ENCODE peak calls at places on chromosomes 3 and 15, in ten cellular contexts. V, B, M, A, S, U, D, G, L and J are unnamed samples.
A peak's percentile ranks its signal among the peaks of the same experiment; 100 is the strongest.

GRCh38 chr3:151918253-151919029 is 45.0 kb downstream of the SUCNR1 start:
- DNase-seq in V (no peak), B (peak; percentile 27), M (peak; percentile 25), A (no peak), S (no peak), U (no peak), D (peak; percentile 82), G (no peak), L (no peak), J (peak; percentile 68)

GRCh38 chr15:63896336-63897115 is 62.8 kb upstream of the HERC1 start:
- DNase-seq in V (peak; percentile 58), B (no peak), M (peak; percentile 74), A (peak; percentile 78), S (no peak), U (peak; percentile 28), D (peak; percentile 52), G (no peak), L (no peak), J (peak; percentile 41)

GRCh38 chr3:64023861-64024223 is 548 bp upstream of the PSMD6 start:
- DNase-seq in V (no peak), B (no peak), M (no peak), A (no peak), S (no peak), U (no peak), D (no peak), G (no peak), L (no peak), J (no peak)

GRCh38 chr3:153339065-153339464 is 177.0 kb downstream of the RAP2B start:
- DNase-seq in V (no peak), B (no peak), M (no peak), A (no peak), S (no peak), U (no peak), D (no peak), G (no peak), L (no peak), J (no peak)

GRCh38 chr3:13550257-13550693 is 1.4 kb downstream of the FBLN2 start:
- DNase-seq in V (no peak), B (no peak), M (no peak), A (no peak), S (no peak), U (no peak), D (no peak), G (no peak), L (no peak), J (no peak)

GRCh38 chr3:38111201-38111600 is 25.7 kb downstream of the ACAA1 start:
- DNase-seq in V (no peak), B (no peak), M (no peak), A (no peak), S (no peak), U (no peak), D (no peak), G (no peak), L (no peak), J (no peak)

GRCh38 chr3:193827039-193827669 is 234.1 kb downstream of the OPA1 start:
- DNase-seq in V (no peak), B (no peak), M (no peak), A (no peak), S (no peak), U (no peak), D (no peak), G (no peak), L (no peak), J (no peak)

GRCh38 chr15:85676332-85676731 is 118.4 kb downstream of the KLHL25 start:
- DNase-seq in V (no peak), B (no peak), M (no peak), A (no peak), S (no peak), U (no peak), D (no peak), G (no peak), L (no peak), J (no peak)

GRCh38 chr15:73773428-73773827 is 20.3 kb upstream of the INSYN1 start:
- DNase-seq in V (no peak), B (no peak), M (no peak), A (no peak), S (no peak), U (no peak), D (no peak), G (no peak), L (no peak), J (no peak)

GRCh38 chr3:128445357-128445756 is 21.3 kb downstream of the DNAJB8 start:
- DNase-seq in V (no peak), B (no peak), M (no peak), A (no peak), S (no peak), U (no peak), D (no peak), G (no peak), L (no peak), J (no peak)

GRCh38 chr3:49133226-49133951 is 539 bp upstream of the LAMB2 start:
- DNase-seq in V (peak; percentile 87), B (peak; percentile 93), M (no peak), A (no peak), S (no peak), U (no peak), D (peak; percentile 44), G (no peak), L (peak; percentile 81), J (peak; percentile 86)

GRCh38 chr3:136955813-136956212 is 2.0 kb upstream of the IL20RB start:
- DNase-seq in V (no peak), B (no peak), M (no peak), A (no peak), S (no peak), U (no peak), D (no peak), G (no peak), L (no peak), J (no peak)

GRCh38 chr3:157156844-157157635 is 2.9 kb downstream of the CCNL1 start:
- DNase-seq in V (no peak), B (peak; percentile 66), M (no peak), A (no peak), S (no peak), U (no peak), D (no peak), G (no peak), L (no peak), J (peak; percentile 61)

GRCh38 chr15:99985878-99986277 is 252.6 kb upstream of the LYSMD4 start:
- DNase-seq in V (no peak), B (no peak), M (no peak), A (no peak), S (no peak), U (no peak), D (no peak), G (no peak), L (no peak), J (no peak)

GRCh38 chr15:96421211-96421610 is 90.7 kb downstream of the NR2F2 start:
- DNase-seq in V (no peak), B (peak; percentile 50), M (no peak), A (no peak), S (no peak), U (no peak), D (no peak), G (no peak), L (no peak), J (no peak)

GRCh38 chr3:11327619-11328018 is 55.4 kb downstream of the ATG7 start:
- DNase-seq in V (no peak), B (no peak), M (no peak), A (no peak), S (no peak), U (no peak), D (no peak), G (no peak), L (no peak), J (no peak)

GRCh38 chr3:61381745-61382392 is 130.6 kb upstream of the FHIT start:
- DNase-seq in V (no peak), B (peak; percentile 42), M (no peak), A (no peak), S (peak; percentile 11), U (no peak), D (peak; percentile 62), G (no peak), L (no peak), J (peak; percentile 67)

GRCh38 chr3:135891121-135891520 is 74.4 kb upstream of the PPP2R3A start:
- DNase-seq in V (no peak), B (no peak), M (no peak), A (no peak), S (no peak), U (no peak), D (no peak), G (no peak), L (no peak), J (no peak)

GRCh38 chr3:147656023-147656422 is 246.9 kb downstream of the ZIC1 start:
- DNase-seq in V (no peak), B (no peak), M (no peak), A (no peak), S (no peak), U (no peak), D (no peak), G (no peak), L (no peak), J (no peak)

GRCh38 chr3:114389156-114389555 is 95.3 kb downstream of the TIGIT start:
- DNase-seq in V (no peak), B (no peak), M (no peak), A (no peak), S (no peak), U (no peak), D (no peak), G (no peak), L (no peak), J (no peak)

GRCh38 chr3:16369885-16370284 is 104.9 kb downstream of the OXNAD1 start:
- DNase-seq in V (no peak), B (peak; percentile 68), M (no peak), A (no peak), S (no peak), U (no peak), D (no peak), G (no peak), L (peak; percentile 54), J (no peak)

GRCh38 chr3:62261121-62261520 is 112.2 kb downstream of the FEZF2 start:
- DNase-seq in V (no peak), B (no peak), M (no peak), A (no peak), S (no peak), U (no peak), D (no peak), G (no peak), L (no peak), J (no peak)

GRCh38 chr3:60967141-60967540 is 284.1 kb downstream of the FHIT start:
- DNase-seq in V (no peak), B (no peak), M (no peak), A (no peak), S (no peak), U (no peak), D (no peak), G (no peak), L (no peak), J (no peak)

GRCh38 chr3:11350374-11350773 is 78.2 kb downstream of the ATG7 start:
- DNase-seq in V (no peak), B (no peak), M (no peak), A (no peak), S (no peak), U (no peak), D (no peak), G (no peak), L (no peak), J (no peak)

GRCh38 chr3:183073839-183074615 is 25.3 kb downstream of the MCCC1 start:
- DNase-seq in V (no peak), B (no peak), M (no peak), A (peak; percentile 36), S (no peak), U (no peak), D (peak; percentile 43), G (no peak), L (no peak), J (no peak)

GRCh38 chr3:177410734-177411133 is 213.5 kb upstream of the TBL1XR1 start:
- DNase-seq in V (no peak), B (no peak), M (no peak), A (no peak), S (no peak), U (no peak), D (peak; percentile 91), G (no peak), L (no peak), J (no peak)

GRCh38 chr3:149419816-149420215 is 42.4 kb upstream of the TM4SF1 start:
- DNase-seq in V (no peak), B (no peak), M (no peak), A (no peak), S (no peak), U (no peak), D (no peak), G (no peak), L (no peak), J (no peak)

GRCh38 chr3:127027811-127028548 is 45.1 kb downstream of the PLXNA1 start:
- DNase-seq in V (no peak), B (no peak), M (no peak), A (no peak), S (no peak), U (no peak), D (no peak), G (no peak), L (no peak), J (no peak)